ENCODE peak calls at places on chromosomes 16 and 17, in eight cellular contexts. R, V, L, Y, S, K, Z and G are unnamed samples.

GRCh38 chr16:50279142-50279865 is 13.0 kb downstream of the ADCY7 start:
- DNase-seq in S (no peak), L (peak; percentile 84), Z (no peak), Y (peak; percentile 45), K (no peak), R (peak; percentile 88), V (no peak), G (no peak)

GRCh38 chr17:63826468-63827001 is 696 bp upstream of the PSMC5 start:
- DNase-seq in Z (no peak), S (peak; percentile 31), K (no peak), R (no peak), V (no peak), L (no peak), Y (no peak), G (no peak)

GRCh38 chr17:74330446-74330845 is 4.4 kb downstream of the KIF19 start:
- DNase-seq in Z (no peak), V (no peak), K (no peak), R (no peak), Y (no peak), S (no peak), L (no peak), G (no peak)

GRCh38 chr16:65044861-65045260 is 77.0 kb downstream of the CDH11 start:
- DNase-seq in K (peak; percentile 48), S (peak; percentile 81), V (no peak), Y (no peak), L (no peak), R (no peak), Z (peak; percentile 47), G (no peak)

GRCh38 chr17:77465358-77466041 is 324.7 kb downstream of the SEC14L1 start:
- DNase-seq in S (peak; percentile 60), Y (peak; percentile 62), L (peak; percentile 80), K (peak; percentile 80), Z (no peak), V (no peak), R (peak; percentile 82), G (no peak)

GRCh38 chr17:29579866-29580771 is 9.3 kb downstream of the GIT1 start:
- DNase-seq in Y (peak; percentile 89), K (peak; percentile 79), V (peak; percentile 84), R (peak; percentile 92), L (peak; percentile 90), S (peak; percentile 67), Z (no peak), G (no peak)

GRCh38 chr17:2694381-2695242 is 17.0 kb downstream of the CLUH start:
- DNase-seq in S (no peak), Z (no peak), L (peak; percentile 62), Y (peak; percentile 25), V (no peak), R (peak; percentile 59), K (no peak), G (no peak)

GRCh38 chr16:88365244-88365865 is 17.4 kb upstream of the ZNF469 start:
- DNase-seq in S (no peak), V (no peak), R (no peak), Z (no peak), Y (no peak), K (no peak), L (peak; percentile 11), G (no peak)

GRCh38 chr17:46881015-46881414 is 29.6 kb downstream of the WNT9B start:
- DNase-seq in Y (no peak), L (no peak), S (no peak), K (no peak), V (no peak), Z (no peak), R (no peak), G (no peak)

GRCh38 chr17:81406117-81406953 is 11.1 kb downstream of the BAHCC1 start:
- DNase-seq in Z (no peak), R (no peak), K (peak; percentile 96), S (no peak), V (no peak), L (no peak), Y (no peak), G (no peak)

GRCh38 chr17:76034433-76035185 is 7.5 kb upstream of the EVPL start:
- DNase-seq in Z (no peak), L (no peak), V (no peak), R (no peak), K (no peak), Y (no peak), S (no peak), G (no peak)

GRCh38 chr17:15893333-15894024 is 51.5 kb upstream of the ADORA2B start:
- DNase-seq in L (no peak), V (no peak), S (no peak), K (peak; percentile 91), Z (no peak), R (no peak), Y (no peak), G (no peak)

GRCh38 chr17:38557395-38557794 is 48.4 kb downstream of the SRCIN1 start:
- DNase-seq in V (no peak), S (no peak), L (no peak), Y (no peak), K (no peak), R (no peak), Z (no peak), G (no peak)
- H3K4me3 ChIP-seq in V (no peak overlapping the region), S (no peak overlapping the region), L (no peak overlapping the region), Y (no peak overlapping the region), K (no peak overlapping the region), R (peak overlapping the region; percentile 46), Z (no peak overlapping the region), G (peak overlapping the region; percentile 19)

DNA sequence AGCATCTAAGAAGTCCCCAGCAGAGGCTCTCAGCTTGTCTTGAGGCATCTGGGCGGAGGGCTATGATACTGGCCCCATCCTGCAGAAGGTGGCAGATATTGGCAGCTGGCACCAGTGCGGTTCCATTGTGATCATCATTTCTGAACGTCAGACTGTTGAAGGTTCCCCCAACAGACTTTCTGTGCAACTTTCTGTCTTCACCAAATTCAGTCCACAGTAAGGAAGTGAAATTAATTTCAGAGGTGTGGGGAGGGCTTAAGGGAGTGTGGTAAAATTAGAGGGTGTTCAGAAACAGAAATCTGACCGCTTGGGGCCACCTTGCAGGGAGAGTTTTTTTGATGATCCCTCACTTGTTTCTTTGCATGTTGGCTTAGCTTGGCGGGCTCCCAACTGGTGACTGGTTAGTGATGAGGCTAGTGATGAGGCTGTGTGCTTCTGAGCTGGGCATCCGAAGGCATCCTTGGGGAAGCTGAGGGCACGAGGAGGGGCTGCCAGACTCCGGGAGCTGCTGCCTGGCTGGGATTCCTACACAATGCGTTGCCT is at the start of gene CIITA:
- DNase-seq in R (peak; percentile 87), S (peak; percentile 24), Z (no peak), V (no peak), L (peak; percentile 85), K (peak; percentile 12), Y (peak; percentile 89), G (no peak)
- TF ChIP-seq CTCF in R (no peak), S (no peak), Z (no peak), V (no peak), L (no peak), K (no peak), Y (no peak), G (no peak)

DNA sequence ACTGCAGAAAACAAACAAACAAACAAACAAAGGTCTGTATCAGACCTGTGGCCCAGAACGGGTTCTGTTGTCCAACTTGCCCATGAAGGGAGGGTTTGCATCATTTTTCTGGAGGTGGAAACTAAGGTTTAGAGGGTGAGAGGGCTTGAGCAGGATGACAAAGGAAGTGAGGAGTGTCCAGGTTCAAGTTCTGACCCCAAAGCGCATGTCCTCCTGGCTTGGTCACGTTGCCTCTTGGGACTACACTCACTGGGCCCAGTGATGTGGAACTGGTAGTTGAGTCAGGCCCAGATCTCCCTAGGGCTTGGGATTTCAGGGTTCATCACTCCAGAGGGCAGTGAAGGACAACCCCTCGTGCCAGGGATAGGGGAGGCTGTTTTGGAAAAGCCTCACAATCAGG is 1.8 kb downstream of the SREBF1 start:
- DNase-seq in L (no peak), Z (no peak), K (no peak), R (no peak), V (no peak), Y (no peak), S (no peak), G (peak; percentile 61)
- H3K4me3 ChIP-seq in L (no peak overlapping the region), Z (no peak overlapping the region), K (peak overlapping the region; percentile 82), R (peak overlapping the region; percentile 94), V (no peak overlapping the region), Y (peak overlapping the region; percentile 66), S (peak overlapping the region; percentile 93), G (peak overlapping the region; percentile 84)

GRCh38 chr17:59558953-59559352 is 6.5 kb upstream of the DHX40 start:
- DNase-seq in Z (no peak), V (no peak), L (no peak), R (no peak), K (peak; percentile 40), S (no peak), Y (no peak), G (no peak)
- TF ChIP-seq CTCF in Z (peak; percentile 21), V (peak; percentile 9), L (peak; percentile 12), R (peak; percentile 41), K (peak; percentile 44), S (no peak), Y (no peak), G (peak; percentile 49)

DNA sequence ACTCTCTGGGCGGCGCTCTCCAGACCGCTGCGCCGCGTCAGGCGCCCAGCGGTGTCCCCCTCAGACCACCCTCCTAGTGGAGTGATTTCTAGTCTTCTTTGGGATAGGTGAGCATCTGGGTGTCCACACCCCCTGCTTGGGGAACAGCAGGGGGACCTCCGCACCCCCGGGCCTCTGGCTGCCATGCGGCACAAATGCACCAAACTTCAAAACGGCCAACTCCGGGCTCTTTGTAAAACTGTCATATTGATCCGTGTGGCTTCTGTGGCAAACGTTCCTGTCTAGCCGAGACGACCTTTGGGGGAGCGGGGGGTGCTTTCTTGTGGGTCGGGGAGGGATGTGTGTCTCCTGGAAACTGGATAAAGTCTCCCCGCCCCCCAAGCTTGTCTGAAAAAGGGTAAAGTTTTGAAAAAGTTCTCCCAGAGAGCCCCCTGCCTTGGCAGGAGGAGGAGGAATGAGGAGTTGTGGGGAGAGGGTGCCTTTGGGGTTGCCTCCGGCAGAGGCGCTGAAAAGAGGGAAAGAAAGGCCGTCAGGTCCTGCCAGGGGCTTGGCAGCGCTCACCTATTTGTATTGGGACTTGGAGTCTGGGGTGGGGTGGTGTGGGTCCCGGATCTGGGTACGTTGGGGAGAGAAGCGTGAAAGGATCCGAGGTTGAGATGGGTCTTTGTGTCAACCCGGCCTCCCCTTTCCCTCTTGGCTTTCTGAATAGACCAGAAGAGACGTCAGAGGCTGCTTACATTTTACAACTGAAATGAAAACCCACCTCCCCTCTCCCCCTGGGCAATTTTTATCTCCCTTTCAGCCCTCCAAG is 2.2 kb upstream of the CHD3 start:
- DNase-seq in V (peak; percentile 18), R (no peak), L (no peak), Y (peak; percentile 54), Z (no peak), K (peak; percentile 33), S (peak; percentile 21), G (no peak)
- H3K4me3 ChIP-seq in V (peak overlapping the region; percentile 72), R (peak overlapping the region; percentile 88), L (peak overlapping the region; percentile 66), Y (peak overlapping the region; percentile 93), Z (peak overlapping the region; percentile 82), K (peak overlapping the region; percentile 86), S (peak overlapping the region; percentile 81), G (peak overlapping the region; percentile 88)